ENCODE peak calls at places on chromosomes 12 and 14, in eight cellular contexts. H, F, S, W, L, D, I and J are unnamed samples.

GRCh38 chr14:102209224-102209966 is 69.7 kb downstream of the WDR20 start:
- DNase-seq in I (no peak), F (no peak), H (peak), W (no peak), D (no peak), S (peak), L (no peak), J (no peak)

GRCh38 chr14:59118171-59118570 is 70.3 kb upstream of the DAAM1 start:
- DNase-seq in W (no peak), S (no peak), D (no peak), H (no peak), I (no peak), F (no peak), L (no peak), J (no peak)

GRCh38 chr14:81301813-81302212 is 81.1 kb upstream of the GTF2A1 start:
- DNase-seq in D (no peak), H (no peak), W (no peak), S (no peak), L (no peak), F (no peak), I (no peak), J (no peak)

GRCh38 chr12:31736472-31736871 is 7.7 kb upstream of the AMN1 start:
- DNase-seq in F (no peak), W (no peak), H (no peak), S (no peak), L (no peak), I (peak), D (no peak), J (no peak)

GRCh38 chr12:132444957-132445883 is 44.7 kb upstream of the FBRSL1 start:
- DNase-seq in H (peak), W (peak), L (no peak), S (no peak), F (no peak), I (peak), D (peak), J (no peak)

GRCh38 chr12:103688659-103689058 is 101.6 kb downstream of the STAB2 start:
- DNase-seq in L (no peak), W (no peak), H (no peak), F (no peak), D (no peak), S (no peak), I (no peak), J (no peak)

GRCh38 chr14:95523818-95524448 is 7.5 kb upstream of the SYNE3 start:
- DNase-seq in S (no peak), I (peak), F (no peak), H (no peak), W (no peak), D (peak), L (peak), J (no peak)

GRCh38 chr12:79692249-79692619 is 1.5 kb upstream of the PAWR start:
- DNase-seq in L (no peak), S (no peak), W (no peak), I (no peak), F (no peak), D (no peak), H (no peak), J (no peak)

GRCh38 chr14:99164712-99165111 is 107.3 kb downstream of the BCL11B start:
- DNase-seq in H (no peak), F (no peak), L (no peak), W (no peak), D (peak), I (no peak), S (no peak), J (no peak)

GRCh38 chr14:74299061-74299545 is 3.6 kb downstream of the ABCD4 start:
- DNase-seq in H (peak), L (no peak), W (no peak), I (peak), F (no peak), D (no peak), S (peak), J (peak)

GRCh38 chr14:23548351-23549318 is 2.9 kb downstream of the ZFHX2 start:
- DNase-seq in S (no peak), F (no peak), L (no peak), D (no peak), I (no peak), H (no peak), W (no peak), J (no peak)

GRCh38 chr12:65269603-65270002 is 8.9 kb upstream of the MSRB3 start:
- DNase-seq in I (no peak), S (no peak), W (no peak), F (no peak), D (no peak), L (no peak), H (no peak), J (no peak)

GRCh38 chr12:106030210-106031175 is 108.3 kb downstream of the NUAK1 start:
- DNase-seq in F (no peak), S (peak), L (peak), H (no peak), I (no peak), W (no peak), D (no peak), J (peak)

GRCh38 chr14:34258318-34258717 is 203.7 kb downstream of the SPTSSA start:
- DNase-seq in I (no peak), H (no peak), W (no peak), D (no peak), L (no peak), S (peak), F (no peak), J (no peak)

GRCh38 chr12:94557896-94558295 is 92.5 kb downstream of the TMCC3 start:
- DNase-seq in S (no peak), H (no peak), D (no peak), L (no peak), F (no peak), W (no peak), I (no peak), J (no peak)